ENCODE peak calls at places on chromosome 20, in five cellular contexts. X is IMR-90, R is heart left ventricle, N is kidney, V is mucosa of descending colon. Q is an unnamed sample. For H3K4me1, the result is how much of the 10 kb centered on the place peaks cover.

GRCh38 chr20:35561268-35561667 is 19.4 kb downstream of the ERGIC3 start:
- DNase-seq in R (no peak), N (no peak), V (no peak), X (peak), Q (no peak)

GRCh38 chr20:15674253-15675145 is 898.7 kb downstream of the KIF16B start:
- DNase-seq in R (no peak), N (no peak), V (no peak), X (no peak), Q (no peak)

GRCh38 chr20:60473240-60473639 is 515.0 kb downstream of the CDH26 start:
- DNase-seq in R (no peak), V (no peak), N (no peak), X (no peak), Q (no peak)

GRCh38 chr20:36856196-36856595 is 19.7 kb upstream of the TLDC2 start:
- DNase-seq in N (no peak), V (no peak), R (no peak), X (no peak), Q (no peak)

GRCh38 chr20:916825-917224 is 691 bp upstream of the ANGPT4 start:
- DNase-seq in V (no peak), R (no peak), N (no peak), X (no peak), Q (no peak)

GRCh38 chr20:45017281-45017680 is 51.0 kb downstream of the STK4 start:
- DNase-seq in X (no peak), R (no peak), V (no peak), N (no peak), Q (no peak)

GRCh38 chr20:37071481-37071911 is 24.3 kb downstream of the RBL1 start:
- DNase-seq in X (peak), R (no peak), V (no peak), N (no peak), Q (no peak)

GRCh38 chr20:31594558-31595379 is 10.3 kb upstream of the ID1 start:
- DNase-seq in X (no peak), V (no peak), R (peak), N (peak), Q (peak)

GRCh38 chr20:34058831-34059230 is 53.2 kb downstream of the EIF2S2 start:
- DNase-seq in V (no peak), X (peak), R (no peak), N (no peak), Q (no peak)

GRCh38 chr20:13819885-13820645 is 35.2 kb downstream of the NDUFAF5 start:
- DNase-seq in N (no peak), R (no peak), V (no peak), X (peak), Q (peak)

GRCh38 chr20:37114012-37114411 is 18.2 kb upstream of the RBL1 start:
- DNase-seq in X (no peak), V (no peak), R (no peak), N (no peak), Q (no peak)

GRCh38 chr20:31788578-31788977 is 30.6 kb upstream of the MYLK2 start:
- DNase-seq in V (no peak), X (peak), N (no peak), R (no peak), Q (no peak)

GRCh38 chr20:46674253-46675083 is 14.8 kb downstream of the TP53RK start:
- DNase-seq in V (no peak), R (no peak), N (no peak), X (no peak), Q (no peak)

GRCh38 chr20:46670585-46671584 is 18.4 kb downstream of the TP53RK start:
- DNase-seq in R (no peak), N (no peak), V (no peak), X (no peak), Q (no peak)

GRCh38 chr20:46671866-46672542 is 17.2 kb downstream of the TP53RK start:
- DNase-seq in R (no peak), N (no peak), V (no peak), X (no peak), Q (no peak)

GRCh38 chr20:46672543-46673148 is 16.6 kb downstream of the TP53RK start:
- DNase-seq in R (no peak), N (no peak), X (no peak), V (no peak), Q (no peak)

GRCh38 chr20:46673394-46674252 is 15.6 kb downstream of the TP53RK start:
- DNase-seq in X (no peak), V (no peak), R (no peak), N (no peak), Q (no peak)
- H3K4me1 ChIP-seq in X (under half), V (under half), R (under half), N (under half), Q (under half)

GRCh38 chr20:50565874-50566273 is 55.7 kb downstream of the PTPN1 start:
- DNase-seq in X (no peak), R (no peak), N (no peak), V (no peak), Q (no peak)

GRCh38 chr20:50562262-50562701 is 52.1 kb downstream of the PTPN1 start:
- DNase-seq in V (no peak), R (no peak), N (no peak), X (no peak), Q (no peak)

GRCh38 chr20:50560867-50561266 is 50.7 kb downstream of the PTPN1 start:
- DNase-seq in V (no peak), X (no peak), R (no peak), N (no peak), Q (no peak)

GRCh38 chr20:50561379-50562078 is 51.3 kb downstream of the PTPN1 start:
- DNase-seq in V (no peak), N (no peak), X (peak), R (no peak), Q (no peak)

DNA sequence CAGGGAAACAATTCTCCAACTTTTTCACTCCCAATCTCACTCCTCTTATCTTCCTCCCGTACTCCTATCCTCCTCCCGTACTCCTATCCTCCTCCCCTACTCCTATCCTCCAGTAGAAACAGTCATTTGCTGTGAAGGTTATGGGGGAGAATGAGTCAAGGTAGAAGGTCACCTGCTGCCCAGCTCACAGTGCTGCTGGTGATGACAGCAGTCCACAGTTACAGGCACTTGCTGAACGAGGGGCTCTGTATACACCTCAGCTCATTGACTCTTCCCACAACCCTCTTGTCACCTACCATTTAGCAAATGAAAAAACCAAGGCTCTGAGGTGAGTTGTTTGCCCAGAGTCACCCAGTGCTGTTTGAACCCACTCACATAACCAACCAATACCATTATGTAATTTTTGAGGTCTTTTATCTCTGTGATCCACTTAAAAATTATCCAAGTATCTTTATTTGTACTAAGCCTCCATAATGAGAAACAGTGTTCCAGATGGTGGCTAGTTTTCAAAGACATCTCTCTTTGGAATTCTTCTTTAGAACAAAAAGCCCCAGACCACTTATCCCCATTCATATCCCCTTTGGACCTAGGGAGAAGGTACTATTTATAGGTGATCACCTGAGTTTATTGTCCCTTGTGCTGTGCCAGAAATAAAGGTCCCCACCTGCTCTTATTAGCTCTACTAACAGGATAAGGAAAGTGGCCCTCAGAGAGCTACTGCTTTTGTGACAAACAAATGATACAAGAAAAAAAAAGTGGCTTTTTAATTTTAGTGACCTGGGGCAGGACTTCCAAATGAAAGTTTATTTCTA is 53.2 kb downstream of the PTPN1 start:
- DNase-seq in N (no peak), X (no peak), V (no peak), R (no peak), Q (no peak)
- H3K4me1 ChIP-seq in N (under half), X (under half), V (under half), R (under half), Q (under half)

DNA sequence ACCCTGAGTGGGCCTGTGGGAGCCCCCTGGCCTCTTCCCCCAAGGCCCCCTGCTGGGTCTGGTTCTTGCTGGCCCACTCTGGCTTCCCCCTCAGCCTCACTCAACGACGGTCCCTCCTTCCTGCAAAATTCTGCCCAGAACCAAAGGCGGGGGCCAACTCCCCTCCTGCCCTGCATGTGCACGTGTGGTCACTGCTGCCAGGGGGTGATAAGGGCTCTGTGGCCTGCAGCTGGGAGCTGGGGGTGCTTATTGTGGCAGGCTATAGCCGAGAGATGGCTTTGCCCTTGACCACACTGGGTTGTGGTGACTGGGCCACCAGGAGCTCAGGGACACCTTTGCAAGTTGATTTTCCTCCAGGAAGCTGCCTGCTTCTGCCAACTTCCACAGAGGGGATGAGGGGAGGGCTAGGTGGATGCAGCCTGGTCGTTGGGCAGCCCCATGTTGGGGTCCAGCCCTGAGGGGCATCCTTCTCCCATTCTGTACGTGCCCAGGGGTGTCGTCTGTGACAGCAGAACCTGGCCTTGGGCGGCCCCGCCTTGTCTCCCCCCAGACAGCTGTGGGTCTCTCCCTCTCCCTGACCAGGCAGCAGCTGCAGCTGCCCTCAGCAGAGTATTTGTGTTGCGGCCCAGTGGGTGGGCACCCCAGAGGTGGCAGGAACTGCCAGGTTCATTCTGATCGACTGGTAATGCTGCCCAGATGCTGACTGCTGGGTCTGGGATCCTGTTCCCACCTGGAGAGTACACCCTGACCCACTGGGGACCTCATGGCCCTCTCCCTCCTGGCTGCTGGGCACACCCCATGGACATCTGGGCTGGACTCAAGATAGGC is 5.6 kb downstream of the TCEA2 start:
- DNase-seq in R (no peak), X (no peak), N (no peak), V (no peak), Q (no peak)
- H3K4me1 ChIP-seq in R (under half), X (under half), N (under half), V (under half), Q (under half)

GRCh38 chr20:38831049-38831691 is 25.7 kb downstream of the PPP1R16B start:
- DNase-seq in N (no peak), R (no peak), X (no peak), V (no peak), Q (no peak)

GRCh38 chr20:38833857-38834164 is 28.3 kb downstream of the PPP1R16B start:
- DNase-seq in R (no peak), X (no peak), V (no peak), N (no peak), Q (no peak)

GRCh38 chr20:38833154-38833856 is 27.8 kb downstream of the PPP1R16B start:
- DNase-seq in N (no peak), V (no peak), X (no peak), R (no peak), Q (no peak)

GRCh38 chr20:38830356-38830755 is 24.9 kb downstream of the PPP1R16B start:
- DNase-seq in N (no peak), R (no peak), V (no peak), X (no peak), Q (no peak)

DNA sequence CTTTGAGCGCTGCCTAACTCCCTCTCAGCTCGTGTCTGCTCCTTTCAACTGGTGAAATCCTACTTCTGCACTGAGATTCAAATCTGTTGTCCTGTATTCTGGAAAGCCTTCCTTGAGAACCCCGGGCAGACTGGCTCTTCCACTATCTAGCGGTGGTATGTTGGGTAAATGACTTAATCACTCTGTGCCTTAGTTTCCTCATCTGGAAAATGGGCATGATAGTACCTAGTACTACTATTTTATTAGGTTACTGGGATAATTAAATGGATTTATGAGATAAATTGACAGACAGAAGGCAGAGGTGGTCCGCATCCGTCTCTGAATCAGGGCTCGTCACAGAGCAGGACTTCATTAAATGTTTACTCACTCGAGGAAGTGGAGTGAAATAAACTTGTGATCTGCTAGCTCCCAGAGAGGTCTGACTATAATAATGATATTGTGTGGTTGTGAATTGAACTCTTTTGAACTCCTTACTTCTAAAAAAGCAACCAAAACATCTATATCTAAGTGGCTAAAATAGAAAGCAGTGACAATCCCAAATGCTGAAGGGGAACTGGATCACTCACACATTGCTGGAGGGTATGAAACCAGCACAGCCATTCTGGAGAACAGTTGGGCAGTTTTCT is 26.6 kb downstream of the PPP1R16B start:
- DNase-seq in X (no peak), V (no peak), N (no peak), R (no peak), Q (no peak)
- H3K4me1 ChIP-seq in X (under half), V (under half), N (under half), R (under half), Q (under half)

GRCh38 chr20:47577271-47577670 is 75.6 kb downstream of the NCOA3 start:
- DNase-seq in V (no peak), X (no peak), N (no peak), R (no peak), Q (no peak)
- H3K4me1 ChIP-seq in V (under half), X (under half), N (under half), R (half or more), Q (under half)

GRCh38 chr20:20390393-20390792 is 22.5 kb downstream of the INSM1 start:
- DNase-seq in V (no peak), N (no peak), R (no peak), X (no peak), Q (no peak)

GRCh38 chr20:20393770-20394169 is 25.9 kb downstream of the INSM1 start:
- DNase-seq in R (no peak), N (no peak), X (peak), V (no peak), Q (no peak)

GRCh38 chr20:20391115-20391514 is 23.2 kb downstream of the INSM1 start:
- DNase-seq in N (no peak), X (no peak), V (no peak), R (no peak), Q (no peak)

GRCh38 chr20:20393207-20393606 is 25.3 kb downstream of the INSM1 start:
- DNase-seq in X (peak), N (no peak), R (no peak), V (no peak), Q (no peak)

DNA sequence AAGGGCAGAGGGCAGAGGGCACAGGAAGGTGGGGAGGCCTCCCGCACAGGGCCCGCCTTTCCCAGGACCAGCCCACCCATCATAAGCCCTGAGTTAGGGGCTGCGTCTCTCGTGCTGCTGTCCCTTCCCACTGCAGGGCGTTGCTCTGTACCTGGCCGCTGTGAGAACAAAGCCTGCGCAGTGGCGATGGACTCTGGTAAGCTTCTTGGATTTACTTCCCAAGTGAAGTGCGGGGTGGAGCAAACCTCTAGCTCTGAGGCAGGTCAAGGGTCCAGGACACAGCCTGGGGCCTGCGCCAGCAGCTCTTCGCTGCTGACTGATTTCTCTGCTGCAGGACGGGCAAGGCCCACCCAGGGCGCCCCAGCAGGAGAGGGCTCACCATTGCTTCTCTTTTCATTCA is 23.9 kb downstream of the INSM1 start:
- DNase-seq in X (no peak), V (no peak), N (no peak), R (no peak), Q (no peak)
- H3K4me1 ChIP-seq in X (under half), V (under half), N (under half), R (under half), Q (under half)

Q was measured in right cardiac atrium.